ENCODE peak calls at places on chromosomes 12 and 14, in eight cellular contexts. One of them, this sample, is unnamed.

GRCh38 chr12:92764820-92765219 is 62.0 kb downstream of the PLEKHG7 start:
- DNase-seq in iris pigment epithelial cell: peak
- DNase-seq in SK-N-SH: no peak
- DNase-seq in BJ: no peak
- DNase-seq in PC-3: no peak
- DNase-seq in stimulated activated CD4-positive, alpha-beta T cell treated with anti-CD3 and anti-CD28 coated beads, Interleukin-2, amount 100 ng/mL, for 24 hours: no peak
- DNase-seq in lower lobe of right lung: no peak
- DNase-seq in mucosa of gallbladder: no peak
- DNase-seq in this sample: no peak

GRCh38 chr12:56020437-56021189 is at the start of gene IKZF4:
- DNase-seq in iris pigment epithelial cell: peak
- DNase-seq in SK-N-SH: peak
- DNase-seq in BJ: no peak
- DNase-seq in PC-3: no peak
- DNase-seq in stimulated activated CD4-positive, alpha-beta T cell treated with anti-CD3 and anti-CD28 coated beads, Interleukin-2, amount 100 ng/mL, for 24 hours: peak
- DNase-seq in lower lobe of right lung: peak
- DNase-seq in mucosa of gallbladder: peak
- DNase-seq in this sample: no peak

GRCh38 chr12:64252708-64253107 is 30.6 kb upstream of the KICS2 start:
- DNase-seq in iris pigment epithelial cell: peak
- DNase-seq in SK-N-SH: no peak
- DNase-seq in BJ: no peak
- DNase-seq in PC-3: no peak
- DNase-seq in stimulated activated CD4-positive, alpha-beta T cell treated with anti-CD3 and anti-CD28 coated beads, Interleukin-2, amount 100 ng/mL, for 24 hours: no peak
- DNase-seq in lower lobe of right lung: no peak
- DNase-seq in mucosa of gallbladder: no peak
- DNase-seq in this sample: no peak

GRCh38 chr12:7369274-7369729 is 65.4 kb downstream of the ACSM4 start:
- DNase-seq in iris pigment epithelial cell: no peak
- DNase-seq in SK-N-SH: peak
- DNase-seq in BJ: peak
- DNase-seq in PC-3: peak
- DNase-seq in stimulated activated CD4-positive, alpha-beta T cell treated with anti-CD3 and anti-CD28 coated beads, Interleukin-2, amount 100 ng/mL, for 24 hours: no peak
- DNase-seq in lower lobe of right lung: peak
- DNase-seq in mucosa of gallbladder: no peak
- DNase-seq in this sample: no peak

GRCh38 chr12:100141666-100141997 is 1.0 kb downstream of the BLTP3B start:
- DNase-seq in iris pigment epithelial cell: peak
- DNase-seq in SK-N-SH: no peak
- DNase-seq in BJ: peak
- DNase-seq in PC-3: peak
- DNase-seq in stimulated activated CD4-positive, alpha-beta T cell treated with anti-CD3 and anti-CD28 coated beads, Interleukin-2, amount 100 ng/mL, for 24 hours: peak
- DNase-seq in lower lobe of right lung: no peak
- DNase-seq in mucosa of gallbladder: no peak
- DNase-seq in this sample: no peak

GRCh38 chr12:80419660-80420059 is 24.4 kb upstream of the PTPRQ start:
- DNase-seq in iris pigment epithelial cell: peak
- DNase-seq in SK-N-SH: no peak
- DNase-seq in BJ: no peak
- DNase-seq in PC-3: no peak
- DNase-seq in stimulated activated CD4-positive, alpha-beta T cell treated with anti-CD3 and anti-CD28 coated beads, Interleukin-2, amount 100 ng/mL, for 24 hours: no peak
- DNase-seq in lower lobe of right lung: no peak
- DNase-seq in mucosa of gallbladder: no peak
- DNase-seq in this sample: no peak

GRCh38 chr12:103908877-103909276 is 21.3 kb upstream of the HSP90B1 start:
- DNase-seq in iris pigment epithelial cell: peak
- DNase-seq in SK-N-SH: no peak
- DNase-seq in BJ: peak
- DNase-seq in PC-3: no peak
- DNase-seq in stimulated activated CD4-positive, alpha-beta T cell treated with anti-CD3 and anti-CD28 coated beads, Interleukin-2, amount 100 ng/mL, for 24 hours: no peak
- DNase-seq in lower lobe of right lung: no peak
- DNase-seq in mucosa of gallbladder: no peak
- DNase-seq in this sample: no peak

GRCh38 chr14:84477996-84478395 is 1051.9 kb upstream of the FLRT2 start:
- DNase-seq in iris pigment epithelial cell: peak
- DNase-seq in SK-N-SH: no peak
- DNase-seq in BJ: no peak
- DNase-seq in PC-3: no peak
- DNase-seq in stimulated activated CD4-positive, alpha-beta T cell treated with anti-CD3 and anti-CD28 coated beads, Interleukin-2, amount 100 ng/mL, for 24 hours: no peak
- DNase-seq in lower lobe of right lung: no peak
- DNase-seq in mucosa of gallbladder: no peak
- DNase-seq in this sample: no peak